ENCODE peak calls at places on chromosomes 5 and 9, in nine cellular contexts. L is A549; Y is stimulated activated CD8-positive, alpha-beta memory T cell treated with anti-CD3 and anti-CD28 coated beads, Interleukin-15, amount 100 ng/mL, for 48 hours; C is stimulated activated naive CD4-positive, alpha-beta T cell; K is naive B cell; T is astrocyte of the spinal cord; S is stimulated activated CD4-positive, alpha-beta T cell treated with anti-CD3 and anti-CD28 coated beads, Interleukin-4, amount 100 ng/mL, for 1 hour; U is neural crest cell; I is foreskin fibroblast. F is an unnamed sample.

GRCh38 chr9:123090956-123091355 is 57.5 kb downstream of the GPR21 start:
- DNase-seq in T (no peak), L (no peak), Y (no peak), U (no peak), S (no peak), K (no peak), I (no peak), C (no peak), F (no peak)

GRCh38 chr5:156474251-156474650 is 147.3 kb downstream of the SGCD start:
- DNase-seq in U (no peak), I (peak), T (peak), L (no peak), S (no peak), K (no peak), C (no peak), Y (no peak), F (peak)

GRCh38 chr5:168995024-168995423 is 305.9 kb downstream of the SLIT3 start:
- DNase-seq in K (no peak), T (no peak), S (no peak), C (no peak), Y (no peak), L (no peak), U (no peak), I (no peak), F (no peak)

GRCh38 chr9:32490601-32491000 is 35.4 kb downstream of the RIGI start:
- DNase-seq in I (no peak), K (no peak), L (no peak), S (no peak), C (no peak), T (no peak), Y (no peak), U (no peak), F (no peak)

GRCh38 chr9:33189331-33189731 is 22.2 kb upstream of the B4GALT1 start:
- DNase-seq in K (no peak), S (no peak), T (no peak), L (no peak), Y (no peak), U (no peak), C (no peak), I (peak), F (no peak)

GRCh38 chr9:123544007-123544827 is 188.2 kb downstream of the CRB2 start:
- DNase-seq in S (no peak), C (no peak), L (peak), U (peak), I (peak), T (peak), K (peak), Y (no peak), F (peak)

GRCh38 chr9:134568756-134569155 is 72.8 kb upstream of the COL5A1 start:
- DNase-seq in K (no peak), Y (no peak), S (no peak), I (no peak), U (no peak), C (no peak), L (no peak), T (no peak), F (no peak)

GRCh38 chr5:150612405-150612804 is 28.1 kb upstream of the SYNPO start:
- DNase-seq in C (no peak), S (no peak), U (no peak), I (no peak), T (no peak), K (no peak), L (no peak), Y (no peak), F (no peak)

GRCh38 chr5:120512068-120512467 is 48.0 kb downstream of the PRR16 start:
- DNase-seq in T (no peak), Y (no peak), S (no peak), U (no peak), I (no peak), L (no peak), K (no peak), C (no peak), F (no peak)

GRCh38 chr9:5357431-5358105 is 17.9 kb upstream of the RLN1 start:
- DNase-seq in L (no peak), K (no peak), C (no peak), T (no peak), S (no peak), Y (no peak), U (no peak), I (no peak), F (no peak)